ENCODE peak calls at places on chromosomes 6 and 20, in four cellular contexts. O is K562, A is H1, R is HCT116. T is an unnamed sample.

GRCh38 chr20:41717464-41717863 is 99.3 kb upstream of the CHD6 start:
- DNase-seq in O (peak; percentile 61), A (no peak), R (no peak), T (no peak)

GRCh38 chr6:111888928-111889696 is 15.9 kb upstream of the FYN start:
- DNase-seq in O (peak; percentile 38), A (no peak), R (no peak), T (peak; percentile 71)

GRCh38 chr6:156045416-156045815 is 589.8 kb upstream of the NOX3 start:
- DNase-seq in O (no peak), A (no peak), R (no peak), T (no peak)

GRCh38 chr6:8664070-8664469 is 228.7 kb upstream of the SLC35B3 start:
- DNase-seq in O (no peak), A (no peak), R (no peak), T (no peak)

GRCh38 chr6:81818778-81819491 is 66.5 kb upstream of the TENT5A start:
- DNase-seq in O (no peak), A (no peak), R (no peak), T (no peak)

GRCh38 chr6:111972714-111973678 is 80.9 kb upstream of the CCN6 start:
- DNase-seq in O (no peak), A (no peak), R (no peak), T (peak; percentile 90)

GRCh38 chr6:88426005-88426404 is 259.9 kb upstream of the CNR1 start:
- DNase-seq in O (peak; percentile 44), A (no peak), R (no peak), T (no peak)

GRCh38 chr6:5201271-5201670 is 59.5 kb downstream of the LYRM4 start:
- DNase-seq in O (no peak), A (no peak), R (no peak), T (no peak)

GRCh38 chr6:136035378-136036070 is 184.0 kb downstream of the PDE7B start:
- DNase-seq in O (no peak), A (no peak), R (no peak), T (peak; percentile 91)

GRCh38 chr6:46419576-46420002 is 71.7 kb downstream of the RCAN2 start:
- DNase-seq in O (peak; percentile 68), A (peak; percentile 52), R (peak; percentile 60), T (peak; percentile 63)

GRCh38 chr20:57716202-57716601 is 6.4 kb upstream of the PMEPA1 start:
- DNase-seq in O (no peak), A (no peak), R (no peak), T (no peak)

GRCh38 chr6:34552620-34553019 is 3.5 kb downstream of the SPDEF start:
- DNase-seq in O (no peak), A (no peak), R (no peak), T (no peak)

GRCh38 chr20:18465536-18466200 is 1.2 kb downstream of the DZANK1 start:
- DNase-seq in O (peak; percentile 1), A (no peak), R (no peak), T (no peak)

GRCh38 chr6:34757687-34758274 is 476 bp downstream of the SNRPC start:
- DNase-seq in O (no peak), A (no peak), R (no peak), T (no peak)

GRCh38 chr20:40090236-40090635 is 598.8 kb downstream of the MAFB start:
- DNase-seq in O (no peak), A (no peak), R (no peak), T (no peak)

GRCh38 chr6:153088796-153089195 is 42.3 kb downstream of the RGS17 start:
- DNase-seq in O (no peak), A (no peak), R (no peak), T (no peak)

GRCh38 chr20:56627122-56628014 is 1.7 kb upstream of the TFAP2C start:
- DNase-seq in O (no peak), A (peak; percentile 65), R (no peak), T (no peak)

GRCh38 chr6:131923356-131923755 is 27.8 kb downstream of the CCN2 start:
- DNase-seq in O (peak; percentile 78), A (peak; percentile 81), R (peak; percentile 83), T (peak; percentile 41)

GRCh38 chr20:29878281-29878741 is 1379.2 kb upstream of the DEFB115 start:
- DNase-seq in O (peak; percentile 91), A (no peak), R (no peak), T (no peak)

GRCh38 chr6:116011520-116011919 is 49.2 kb downstream of the FRK start:
- DNase-seq in O (no peak), A (no peak), R (peak; percentile 89), T (no peak)

GRCh38 chr20:3101737-3102574 is 17.4 kb upstream of the AVP start:
- DNase-seq in O (no peak), A (no peak), R (no peak), T (no peak)

GRCh38 chr20:64048402-64049044 is 916 bp downstream of the SOX18 start:
- DNase-seq in O (no peak), A (peak; percentile 74), R (no peak), T (no peak)
- TF ChIP-seq EZH2 in O (no peak), A (peak; percentile 95), R (no peak), T (no peak)

DNA sequence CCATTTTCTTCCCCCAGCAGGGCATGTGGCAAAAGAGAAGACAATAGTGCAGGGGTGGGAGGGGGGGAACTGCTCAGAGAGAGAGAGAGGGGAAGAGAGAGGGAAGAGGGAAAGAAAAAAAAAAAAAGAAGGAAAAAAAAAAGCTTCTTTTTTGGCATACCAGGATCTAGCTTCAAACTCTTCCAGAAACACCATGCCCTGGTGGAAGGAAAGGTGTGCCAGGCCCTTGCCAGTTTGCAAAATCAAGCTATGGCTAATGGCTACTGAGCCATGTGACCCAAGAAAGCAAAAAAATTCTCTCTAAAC is 326 bp downstream of the ZMYND8 start:
- DNase-seq in O (no peak), A (no peak), R (no peak), T (no peak)
- H3K4me1 ChIP-seq in O (peaks cover 38% of the 10 kb centered on the region), A (peaks cover 74% of the 10 kb centered on the region), R (peaks cover 64% of the 10 kb centered on the region), T (peaks cover 95% of the 10 kb centered on the region)

GRCh38 chr20:49283703-49284625 is 6.1 kb upstream of the ZNFX1 start:
- DNase-seq in O (peak; percentile 26), A (no peak), R (no peak), T (no peak)

GRCh38 chr20:49281913-49282467 is 4.1 kb upstream of the ZNFX1 start:
- DNase-seq in O (no peak), A (no peak), R (no peak), T (no peak)

GRCh38 chr20:49284818-49285217 is 7.0 kb upstream of the ZNFX1 start:
- DNase-seq in O (no peak), A (no peak), R (no peak), T (no peak)

GRCh38 chr20:49282584-49283171 is 4.8 kb upstream of the ZNFX1 start:
- DNase-seq in O (peak; percentile 25), A (no peak), R (no peak), T (no peak)

DNA sequence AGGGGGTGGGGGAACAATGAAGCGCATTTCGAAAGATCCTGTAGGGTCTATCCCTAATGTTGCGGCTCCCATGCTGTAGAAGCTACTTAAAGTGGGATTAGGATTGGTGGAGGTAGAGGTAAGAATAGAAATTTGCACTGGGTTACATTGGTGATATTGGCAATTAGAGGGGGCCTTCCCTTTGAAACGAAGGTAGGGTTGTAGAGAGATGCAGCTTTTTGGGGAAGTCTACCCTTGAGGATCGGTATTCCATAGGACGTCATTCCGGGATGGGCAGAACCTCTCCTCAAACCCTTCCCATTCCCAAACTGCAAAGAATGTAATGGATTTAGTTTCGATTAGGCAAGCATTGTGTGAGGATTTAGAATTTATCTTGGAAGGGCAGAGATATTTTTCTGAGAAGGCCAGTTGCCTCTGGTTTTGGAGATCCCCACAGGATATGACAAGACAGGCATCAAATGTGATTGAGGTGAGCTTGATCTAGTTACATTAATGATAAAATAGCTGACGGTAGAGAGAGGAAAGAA is 5.4 kb upstream of the ZNFX1 start:
- DNase-seq in O (peak; percentile 19), A (no peak), R (no peak), T (no peak)
- TF ChIP-seq POLR2A in O (peak; percentile 60), A (no peak), R (no peak), T (peak; percentile 60)

DNA sequence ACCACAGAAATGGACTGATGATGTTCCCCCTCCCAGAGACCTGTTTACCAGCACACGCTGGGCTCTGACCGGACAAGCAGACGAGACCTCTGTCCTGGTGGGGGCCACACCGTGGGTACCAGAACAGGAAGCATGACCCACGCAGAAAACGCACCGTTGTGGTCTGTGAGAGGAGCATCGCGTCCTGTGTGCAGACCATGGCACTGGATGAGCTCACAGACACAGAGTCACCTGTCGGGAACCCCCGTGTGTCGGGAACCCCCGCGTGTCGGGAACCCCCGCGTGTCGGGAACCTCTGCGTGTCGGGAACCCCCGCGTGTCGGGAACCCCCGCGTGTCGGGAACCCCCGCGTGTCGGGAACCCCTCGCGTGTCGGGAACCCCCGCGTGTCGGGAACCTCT is 37.4 kb downstream of the MYT1 start:
- DNase-seq in O (no peak), A (no peak), R (no peak), T (no peak)
- TF ChIP-seq EZH2 in O (no peak), A (no peak), R (no peak), T (no peak)

GRCh38 chr6:25032964-25033363 is 97.2 kb upstream of the RIPOR2 start:
- DNase-seq in O (no peak), A (no peak), R (no peak), T (no peak)

GRCh38 chr6:25036461-25036860 is 100.7 kb upstream of the RIPOR2 start:
- DNase-seq in O (no peak), A (no peak), R (no peak), T (no peak)

GRCh38 chr6:25034477-25034876 is 98.7 kb upstream of the RIPOR2 start:
- DNase-seq in O (no peak), A (no peak), R (no peak), T (no peak)

GRCh38 chr6:25038300-25038699 is 102.5 kb upstream of the RIPOR2 start:
- DNase-seq in O (no peak), A (no peak), R (no peak), T (no peak)

GRCh38 chr6:25035451-25036435 is 100.0 kb upstream of the RIPOR2 start:
- DNase-seq in O (peak; percentile 64), A (no peak), R (no peak), T (no peak)
- H3K4me1 ChIP-seq in O (peaks cover 18% of the 10 kb centered on the region), A (no peaks in the 10 kb centered on the region), R (no peaks in the 10 kb centered on the region), T (peaks cover 2% of the 10 kb centered on the region)

GRCh38 chr20:382291-383115 is 1.9 kb downstream of the TRIB3 start:
- DNase-seq in O (peak; percentile 30), A (no peak), R (no peak), T (no peak)

GRCh38 chr20:380763-381580 is 412 bp downstream of the TRIB3 start:
- DNase-seq in O (peak; percentile 89), A (peak; percentile 86), R (peak; percentile 76), T (peak; percentile 36)

GRCh38 chr20:383889-384288 is 3.3 kb downstream of the TRIB3 start:
- DNase-seq in O (no peak), A (no peak), R (no peak), T (no peak)

GRCh38 chr20:378961-379336 is 1.6 kb upstream of the TRIB3 start:
- DNase-seq in O (no peak), A (no peak), R (no peak), T (no peak)

DNA sequence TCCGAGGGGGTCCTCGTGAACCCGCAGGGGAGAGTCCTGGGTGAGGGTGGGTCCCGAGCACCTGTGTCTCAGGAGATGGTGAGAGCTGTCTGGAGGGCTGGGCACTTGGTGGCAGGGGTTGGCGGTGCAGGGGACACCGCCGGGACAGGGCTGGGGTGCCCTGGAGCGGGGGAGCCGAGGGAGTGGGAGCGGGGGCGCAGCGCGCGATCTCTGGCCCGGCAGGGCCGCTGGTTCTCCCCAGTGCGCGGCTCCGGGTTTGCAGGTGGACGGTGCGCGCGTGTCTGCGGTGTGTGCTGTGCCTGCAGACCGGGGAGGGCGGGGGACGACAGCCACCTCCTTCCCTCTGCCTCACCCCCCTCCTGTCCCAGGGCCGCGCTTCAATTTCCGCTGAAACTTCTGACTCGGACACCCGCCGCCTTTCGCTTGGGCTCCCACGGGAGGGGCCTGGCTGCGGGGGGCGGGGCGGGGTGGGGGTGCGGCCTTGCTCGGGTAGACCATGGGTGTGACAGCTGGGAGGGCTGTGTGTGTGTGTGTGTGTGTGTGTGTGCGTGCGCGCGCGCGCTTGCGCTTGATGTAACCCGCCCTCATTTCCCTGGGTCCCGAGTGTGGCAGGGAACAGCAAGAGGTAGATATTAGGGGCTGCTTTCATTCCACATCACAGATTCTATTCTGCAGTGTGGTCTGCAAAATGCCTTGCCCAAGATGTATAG is 1.2 kb downstream of the TRIB3 start:
- DNase-seq in O (peak; percentile 88), A (peak; percentile 64), R (peak; percentile 61), T (peak; percentile 48)
- TF ChIP-seq POLR2A in O (peak; percentile 82), A (no peak), R (no peak), T (peak; percentile 36)